ENCODE peak calls at places on chromosomes 5 and 9, in seven cellular contexts. W, M, Q, D, Y, F and B are unnamed samples.

GRCh38 chr5:131245948-131246347 is 17.9 kb upstream of the CDC42SE2 start:
- DNase-seq in W (no peak), M (no peak), Q (no peak), D (no peak), Y (no peak), F (no peak), B (no peak)

GRCh38 chr9:3980771-3981170 is 319.1 kb downstream of the GLIS3 start:
- DNase-seq in W (no peak), M (peak), Q (no peak), D (no peak), Y (no peak), F (peak), B (peak)

GRCh38 chr9:113999256-114000062 is 78.6 kb downstream of the AMBP start:
- DNase-seq in W (no peak), M (no peak), Q (peak), D (peak), Y (no peak), F (no peak), B (no peak)

GRCh38 chr9:83934569-83935275 is 13.5 kb upstream of the KIF27 start:
- DNase-seq in W (peak), M (peak), Q (no peak), D (no peak), Y (no peak), F (peak), B (no peak)

GRCh38 chr5:135944967-135945560 is 9.7 kb downstream of the LECT2 start:
- DNase-seq in W (peak), M (peak), Q (peak), D (no peak), Y (peak), F (peak), B (peak)

GRCh38 chr5:56328753-56329560 is 95.8 kb upstream of the ANKRD55 start:
- DNase-seq in W (peak), M (peak), Q (no peak), D (no peak), Y (peak), F (peak), B (no peak)

GRCh38 chr5:133546500-133546899 is 65.8 kb downstream of the FSTL4 start:
- DNase-seq in W (no peak), M (no peak), Q (no peak), D (no peak), Y (no peak), F (no peak), B (no peak)

GRCh38 chr9:124137009-124137943 is 120.5 kb upstream of the NEK6 start:
- DNase-seq in W (peak), M (peak), Q (no peak), D (peak), Y (no peak), F (no peak), B (no peak)

GRCh38 chr9:130262771-130263170 is 2.8 kb upstream of the HMCN2 start:
- DNase-seq in W (no peak), M (no peak), Q (no peak), D (no peak), Y (no peak), F (no peak), B (no peak)

GRCh38 chr5:134637106-134637721 is 4.6 kb upstream of the SAR1B start:
- DNase-seq in W (peak), M (no peak), Q (no peak), D (no peak), Y (peak), F (no peak), B (no peak)

GRCh38 chr9:91483189-91483691 is 59.6 kb upstream of the NFIL3 start:
- DNase-seq in W (peak), M (peak), Q (no peak), D (no peak), Y (no peak), F (peak), B (no peak)

GRCh38 chr5:55645304-55645703 is 66.8 kb downstream of the SLC38A9 start:
- DNase-seq in W (no peak), M (peak), Q (no peak), D (no peak), Y (no peak), F (peak), B (no peak)

GRCh38 chr5:138610468-138611294 is 35.5 kb upstream of the HSPA9 start:
- DNase-seq in W (peak), M (no peak), Q (peak), D (peak), Y (peak), F (peak), B (no peak)

GRCh38 chr5:142805339-142805738 is 35.2 kb downstream of the ARHGAP26 start:
- DNase-seq in W (no peak), M (no peak), Q (no peak), D (no peak), Y (no peak), F (no peak), B (no peak)
- H2BK5ac ChIP-seq in W (no peak), M (no peak), Q (no peak), D (no peak), Y (no peak), F (no peak), B (no peak)

DNA sequence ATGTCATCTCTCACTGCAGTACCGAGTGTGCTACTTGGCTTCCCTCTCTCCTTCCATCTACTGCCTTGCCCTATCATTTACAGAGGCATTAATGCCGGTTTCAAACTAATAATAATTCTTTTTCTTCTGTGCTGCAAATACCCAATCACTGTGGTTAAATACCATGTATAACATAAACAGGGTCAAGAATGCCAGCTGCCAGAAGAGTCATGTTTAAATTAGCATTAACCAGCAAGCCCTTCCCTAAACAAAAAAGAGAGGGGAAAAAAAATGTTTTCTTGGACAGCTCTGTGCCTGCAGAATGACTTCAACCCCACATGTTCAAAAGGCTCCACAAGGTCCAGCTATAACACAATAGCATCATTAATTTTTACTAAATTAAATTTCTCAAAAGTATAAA is 4.1 kb downstream of the LPAR1 start:
- DNase-seq in W (no peak), M (peak), Q (no peak), D (no peak), Y (no peak), F (peak), B (no peak)
- H2BK5ac ChIP-seq in W (no peak), M (peak), Q (no peak), D (no peak), Y (no peak), F (no peak), B (no peak)

GRCh38 chr5:143593723-143594122 is 190.2 kb upstream of the NR3C1 start:
- DNase-seq in W (no peak), M (no peak), Q (no peak), D (no peak), Y (no peak), F (no peak), B (no peak)

GRCh38 chr5:143599474-143599873 is 196.0 kb upstream of the NR3C1 start:
- DNase-seq in W (no peak), M (no peak), Q (no peak), D (no peak), Y (no peak), F (no peak), B (no peak)

GRCh38 chr5:143596500-143596820 is 193.0 kb upstream of the NR3C1 start:
- DNase-seq in W (no peak), M (no peak), Q (no peak), D (no peak), Y (no peak), F (no peak), B (no peak)

GRCh38 chr5:143594913-143595818 is 191.7 kb upstream of the NR3C1 start:
- DNase-seq in W (peak), M (peak), Q (no peak), D (no peak), Y (no peak), F (peak), B (no peak)

GRCh38 chr5:143596824-143597223 is 193.3 kb upstream of the NR3C1 start:
- DNase-seq in W (no peak), M (no peak), Q (no peak), D (no peak), Y (no peak), F (no peak), B (no peak)
- H2BK5ac ChIP-seq in W (no peak), M (no peak), Q (no peak), D (no peak), Y (no peak), F (no peak), B (no peak)

DNA sequence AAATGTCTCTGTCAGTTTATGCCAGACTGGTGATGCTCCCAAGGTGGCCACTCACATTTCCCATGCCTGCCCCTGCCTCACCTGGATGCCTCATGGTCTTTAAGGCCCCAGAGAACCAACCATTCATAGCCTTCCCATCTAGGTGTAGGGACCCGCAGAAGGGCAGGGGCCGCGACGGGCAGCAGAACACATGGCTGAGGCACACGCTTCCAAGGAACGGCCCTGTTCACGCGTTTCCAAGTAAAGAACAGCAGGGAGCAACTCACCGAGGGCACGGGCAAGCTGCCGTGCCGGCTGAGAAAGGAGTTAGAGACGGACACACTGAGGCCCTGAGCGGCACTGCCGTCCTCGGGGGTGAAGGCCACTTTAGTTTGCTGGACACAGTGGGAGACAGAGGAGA is 73.5 kb downstream of the PRRT1B start:
- DNase-seq in W (no peak), M (no peak), Q (no peak), D (no peak), Y (no peak), F (no peak), B (no peak)
- H2BK5ac ChIP-seq in W (no peak), M (no peak), Q (no peak), D (no peak), Y (no peak), F (no peak), B (no peak)